ENCODE peak calls at places on chromosomes 11 and 22, in five cellular contexts. O, H, X, V and N are unnamed samples.

GRCh38 chr11:118619444-118620205 is 12.2 kb downstream of the PHLDB1 start:
- DNase-seq in O (no peak), H (no peak), X (no peak), V (no peak), N (no peak)

GRCh38 chr22:40451230-40451629 is 80.8 kb downstream of the SGSM3 start:
- DNase-seq in O (no peak), H (no peak), X (no peak), V (no peak), N (no peak)

GRCh38 chr11:106031210-106031845 is 9.3 kb upstream of the MSANTD4 start:
- DNase-seq in O (no peak), H (no peak), X (no peak), V (no peak), N (no peak)

GRCh38 chr11:15539645-15540044 is 424.9 kb downstream of the INSC start:
- DNase-seq in O (no peak), H (no peak), X (no peak), V (no peak), N (no peak)

GRCh38 chr11:7548659-7549283 is 35.0 kb downstream of the PPFIBP2 start:
- DNase-seq in O (peak), H (peak), X (no peak), V (no peak), N (peak)

GRCh38 chr22:27597703-27598444 is 203.7 kb downstream of the MN1 start:
- DNase-seq in O (no peak), H (peak), X (no peak), V (no peak), N (no peak)

GRCh38 chr11:65776196-65776595 is 4.6 kb downstream of the AP5B1 start:
- DNase-seq in O (peak), H (no peak), X (no peak), V (no peak), N (peak)

GRCh38 chr22:49571326-49571725 is 256.3 kb downstream of the BRD1 start:
- DNase-seq in O (no peak), H (no peak), X (no peak), V (no peak), N (no peak)

GRCh38 chr11:65911682-65912568 is 6.9 kb downstream of the C11orf68 start:
- DNase-seq in O (no peak), H (peak), X (peak), V (no peak), N (no peak)

GRCh38 chr11:91707652-91708051 is 517.0 kb upstream of the FAT3 start:
- DNase-seq in O (no peak), H (no peak), X (no peak), V (no peak), N (no peak)

GRCh38 chr11:32893947-32894827 is 1.6 kb downstream of the QSER1 start:
- DNase-seq in O (peak), H (peak), X (peak), V (peak), N (peak)

GRCh38 chr11:43810929-43811596 is 69.6 kb upstream of the ALKBH3 start:
- DNase-seq in O (no peak), H (peak), X (no peak), V (no peak), N (no peak)

GRCh38 chr22:48720662-48721393 is 1106.8 kb downstream of the BRD1 start:
- DNase-seq in O (no peak), H (no peak), X (no peak), V (no peak), N (no peak)

GRCh38 chr11:69642549-69642912 is 1.6 kb downstream of the CCND1 start:
- DNase-seq in O (no peak), H (peak), X (peak), V (no peak), N (no peak)

GRCh38 chr11:102603091-102603490 is 22.0 kb downstream of the MMP20 start:
- DNase-seq in O (peak), H (no peak), X (no peak), V (no peak), N (no peak)

GRCh38 chr11:47256374-47256773 is 1.4 kb upstream of the NR1H3 start:
- DNase-seq in O (no peak), H (no peak), X (no peak), V (no peak), N (no peak)
- TF ChIP-seq GABPA in O (no peak), H (no peak), X (no peak), V (no peak), N (no peak)

GRCh38 chr11:60125962-60126585 is 37.6 kb downstream of the MS4A2 start:
- DNase-seq in O (peak), H (no peak), X (no peak), V (no peak), N (no peak)

GRCh38 chr11:60127311-60127811 is 38.9 kb downstream of the MS4A2 start:
- DNase-seq in O (no peak), H (peak), X (no peak), V (no peak), N (peak)

GRCh38 chr11:60122414-60123036 is 34.1 kb downstream of the MS4A2 start:
- DNase-seq in O (no peak), H (no peak), X (no peak), V (no peak), N (no peak)

GRCh38 chr11:60128376-60128775 is 39.9 kb downstream of the MS4A2 start:
- DNase-seq in O (no peak), H (no peak), X (no peak), V (no peak), N (no peak)

DNA sequence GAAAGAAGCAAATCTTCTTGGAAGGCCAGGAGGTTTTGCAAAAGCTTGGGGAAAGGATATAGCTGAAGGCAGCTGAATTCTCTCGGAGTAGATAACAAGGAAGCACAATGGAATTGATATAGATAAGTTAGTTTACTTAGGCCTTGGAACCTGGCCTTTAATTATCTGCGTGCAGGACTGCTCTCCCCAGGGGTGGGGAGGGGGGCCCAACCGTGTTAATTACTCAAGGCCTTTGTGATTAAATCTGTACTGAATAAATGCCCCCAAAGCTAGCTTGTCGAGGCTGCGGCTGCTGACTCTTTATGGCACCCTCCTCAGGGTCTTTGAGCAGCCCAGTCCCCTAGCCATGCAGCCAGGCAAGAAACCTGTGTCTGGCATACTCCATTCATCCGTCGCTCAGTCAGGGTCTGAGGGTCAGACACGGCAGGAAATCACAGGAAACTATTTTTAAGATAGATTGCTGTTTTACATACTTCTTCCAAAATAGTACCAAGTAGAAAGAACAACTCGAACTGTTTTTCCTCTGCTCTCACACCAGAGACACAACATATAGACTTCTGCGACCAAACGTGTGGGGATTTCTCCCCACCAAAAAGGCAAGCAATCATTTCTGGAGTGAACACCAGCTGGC is 36.5 kb downstream of the MS4A2 start:
- DNase-seq in O (no peak), H (no peak), X (no peak), V (no peak), N (no peak)
- TF ChIP-seq REST in O (no peak), H (no peak), X (no peak), V (no peak), N (no peak)

DNA sequence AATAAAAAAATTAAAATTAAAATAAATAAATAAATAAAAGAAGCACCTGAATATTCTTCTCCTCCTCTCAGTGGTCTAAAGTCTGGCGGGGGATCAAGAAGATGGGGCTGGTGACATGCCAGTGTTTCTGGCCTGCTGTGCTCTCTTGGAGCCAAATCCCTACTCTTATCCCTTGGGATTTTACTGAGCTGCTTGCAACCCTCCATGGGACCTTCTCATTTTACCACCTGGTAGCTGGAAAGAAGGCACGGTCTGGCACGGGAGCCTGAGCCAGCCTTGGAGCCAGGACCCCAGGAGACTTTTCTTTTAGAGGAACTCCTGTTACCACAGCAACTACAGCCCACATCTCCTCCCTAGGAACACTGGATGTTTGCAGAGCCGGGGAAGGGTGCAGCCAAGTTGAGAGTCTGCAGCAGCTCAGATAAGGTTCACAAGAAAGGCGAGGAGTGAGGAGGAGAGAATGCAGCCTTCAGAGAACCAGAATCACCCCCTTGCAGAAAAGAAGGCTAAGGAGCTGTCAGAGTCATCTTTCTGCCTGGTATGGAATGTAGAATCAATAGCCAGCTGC is 21.4 kb downstream of the CD6 start:
- DNase-seq in O (no peak), H (no peak), X (no peak), V (no peak), N (no peak)
- TF ChIP-seq GABPA in O (no peak), H (no peak), X (no peak), V (no peak), N (no peak)

GRCh38 chr11:100948936-100949335 is 180.7 kb downstream of the PGR start:
- DNase-seq in O (no peak), H (no peak), X (no peak), V (no peak), N (no peak)
- TF ChIP-seq REST in O (no peak), H (no peak), X (no peak), V (no peak), N (no peak)